ENCODE peak calls at places on chromosome X, in four cellular contexts. K is testis, Q is dorsolateral prefrontal cortex, L is RWPE1. S is an unnamed sample.

GRCh38 chrX:15790766-15791380 is 589 bp downstream of the ZRSR2 start:
- DNase-seq in K (no peak), Q (no peak), L (peak), S (no peak)

GRCh38 chrX:1534321-1535168 is 2.4 kb downstream of the P2RY8 start:
- DNase-seq in K (no peak), Q (peak), L (no peak), S (no peak)

GRCh38 chrX:80022363-80023031 is 7.9 kb downstream of the TBX22 start:
- DNase-seq in K (no peak), Q (no peak), L (no peak), S (no peak)

GRCh38 chrX:117407449-117408170 is 709.0 kb downstream of the KLHL13 start:
- DNase-seq in K (no peak), Q (no peak), L (peak), S (peak)

GRCh38 chrX:130082244-130083106 is 27.8 kb downstream of the ELF4 start:
- DNase-seq in K (peak), Q (no peak), L (no peak), S (no peak)

GRCh38 chrX:18983711-18984380 is at the start of gene PHKA2:
- DNase-seq in K (peak), Q (peak), L (peak), S (peak)

GRCh38 chrX:137749282-137749681 is 183.4 kb downstream of the ZIC3 start:
- DNase-seq in K (no peak), Q (no peak), L (no peak), S (no peak)

GRCh38 chrX:2342878-2343277 is 157.9 kb downstream of the DHRSX start:
- DNase-seq in K (no peak), Q (no peak), L (no peak), S (no peak)

GRCh38 chrX:11137543-11138139 is 26.5 kb downstream of the HCCS start:
- DNase-seq in K (no peak), Q (no peak), L (no peak), S (peak)

GRCh38 chrX:120309873-120310730 is 1.2 kb downstream of the TMEM255A start:
- DNase-seq in K (no peak), Q (no peak), L (peak), S (peak)

GRCh38 chrX:153635788-153636668 is 11.0 kb upstream of the DUSP9 start:
- DNase-seq in K (no peak), Q (peak), L (no peak), S (peak)

GRCh38 chrX:23782455-23782854 is 518 bp upstream of the SAT1 start:
- DNase-seq in K (no peak), Q (no peak), L (no peak), S (no peak)

GRCh38 chrX:140710710-140711109 is 1.2 kb downstream of the LINC00632 start:
- DNase-seq in K (no peak), Q (peak), L (no peak), S (no peak)

GRCh38 chrX:136674270-136674986 is 26.5 kb downstream of the CD40LG start:
- DNase-seq in K (no peak), Q (no peak), L (no peak), S (no peak)

GRCh38 chrX:30951003-30951402 is 61.9 kb upstream of the TAB3 start:
- DNase-seq in K (no peak), Q (no peak), L (peak), S (no peak)

GRCh38 chrX:20221902-20222301 is 44.8 kb downstream of the RPS6KA3 start:
- DNase-seq in K (no peak), Q (no peak), L (no peak), S (no peak)

DNA sequence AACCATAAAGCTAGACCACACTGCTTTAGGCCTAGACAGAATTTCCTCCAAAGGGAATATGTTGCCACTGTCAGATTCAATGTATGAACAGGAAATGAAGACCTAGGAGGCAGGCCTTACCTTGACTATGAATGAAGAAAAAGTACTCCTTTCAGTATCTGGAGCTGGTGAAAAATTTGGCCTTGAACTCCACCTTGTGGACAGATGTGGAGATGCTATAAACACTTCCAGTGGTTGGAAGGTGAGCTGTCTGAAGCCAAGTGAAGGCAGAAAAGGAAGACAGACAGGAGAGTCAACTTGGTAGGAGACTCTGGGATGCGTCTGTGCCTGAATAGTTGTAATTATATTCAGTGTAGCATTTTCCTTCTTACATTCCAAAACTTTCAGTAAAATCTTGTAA is 17.2 kb downstream of the SPIN3 start:
- DNase-seq in K (peak), Q (no peak), L (peak), S (peak)
- TF ChIP-seq CTCF in K (peak), Q (peak), L (peak), S (peak)

GRCh38 chrX:55450259-55450658 is 1.7 kb upstream of the MAGEH1 start:
- DNase-seq in K (peak), Q (no peak), L (no peak), S (peak)
- TF ChIP-seq CTCF in K (no peak), Q (no peak), L (no peak), S (no peak)

DNA sequence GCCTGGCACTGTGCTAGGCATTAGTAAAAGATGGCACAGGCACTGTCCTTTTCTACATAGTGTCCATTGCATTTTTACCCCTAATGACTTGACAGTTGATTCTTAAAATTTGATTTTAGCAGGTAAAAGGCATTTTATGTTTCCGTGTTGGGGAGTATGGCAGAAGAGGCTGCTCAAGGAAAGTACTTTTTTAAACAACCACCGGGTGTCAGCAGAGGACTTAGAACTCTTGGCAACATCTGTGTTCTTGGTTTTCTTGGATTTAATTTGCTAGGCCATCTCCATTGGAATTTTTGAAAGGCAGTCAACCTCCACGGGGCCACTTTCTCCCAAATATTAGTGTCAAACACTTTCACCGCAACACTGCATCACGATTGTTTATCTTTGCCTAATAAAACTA is 102.9 kb downstream of the TSPAN7 start:
- DNase-seq in K (peak), Q (no peak), L (peak), S (peak)
- TF ChIP-seq CTCF in K (no peak), Q (no peak), L (peak), S (peak)

DNA sequence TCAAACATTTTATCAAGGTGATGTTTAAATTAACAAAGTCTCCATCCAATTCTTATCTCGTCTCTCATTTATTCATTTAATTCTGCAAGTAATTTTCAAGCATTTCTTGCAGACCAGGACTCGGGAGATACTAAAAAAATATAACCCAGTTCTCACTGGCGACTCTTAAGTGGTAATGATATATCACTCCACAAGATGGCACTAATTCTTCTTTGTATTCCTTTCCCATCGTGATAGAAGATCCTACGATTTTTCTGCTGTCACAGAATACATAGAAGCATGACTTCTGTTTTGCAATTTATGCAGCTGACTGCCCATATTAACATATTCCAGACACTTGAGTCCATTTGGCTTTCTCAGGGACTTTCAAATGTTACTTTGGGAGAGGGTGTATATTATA is 64.0 kb upstream of the FGF13 start:
- DNase-seq in K (no peak), Q (no peak), L (peak), S (peak)
- TF ChIP-seq CTCF in K (peak), Q (peak), L (no peak), S (peak)

GRCh38 chrX:114959729-114960128 is 57.7 kb downstream of the IL13RA2 start:
- DNase-seq in K (no peak), Q (no peak), L (peak), S (peak)
- TF ChIP-seq CTCF in K (no peak), Q (no peak), L (peak), S (peak)

DNA sequence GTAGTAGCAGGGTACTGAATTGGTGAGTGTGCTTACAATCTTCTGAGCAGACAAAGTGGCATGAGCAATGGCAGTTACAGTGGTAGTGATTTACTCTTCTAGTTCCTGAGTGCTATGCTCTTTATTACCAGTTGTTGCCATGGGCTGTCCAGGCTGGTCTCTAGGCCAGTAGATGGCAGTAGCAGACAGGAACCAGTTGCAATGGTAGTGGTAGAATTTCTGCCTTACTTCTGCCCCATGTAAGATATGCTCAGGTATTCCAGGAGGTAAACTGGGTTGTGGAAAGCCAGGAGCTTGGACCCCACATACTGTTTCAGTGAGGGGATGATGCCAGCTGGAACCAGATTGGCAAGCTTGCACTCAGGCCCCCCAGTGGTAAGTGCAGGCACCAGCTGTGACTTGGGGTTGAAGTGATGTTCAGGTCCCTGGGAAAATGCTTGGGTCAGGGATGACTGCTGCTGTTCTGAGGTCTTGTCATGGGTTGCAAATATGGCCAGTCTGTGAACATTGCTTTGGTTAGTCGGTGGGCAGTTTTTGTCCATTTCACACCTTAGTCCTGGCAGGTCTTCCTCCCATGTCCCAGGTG is 63.0 kb upstream of the ZXDB start:
- DNase-seq in K (no peak), Q (no peak), L (no peak), S (peak)
- TF ChIP-seq CTCF in K (no peak), Q (no peak), L (peak), S (peak)

GRCh38 chrX:14347523-14347922 is 181.8 kb upstream of the GLRA2 start:
- DNase-seq in K (no peak), Q (no peak), L (no peak), S (no peak)

GRCh38 chrX:14344172-14344940 is 185.0 kb upstream of the GLRA2 start:
- DNase-seq in K (no peak), Q (no peak), L (no peak), S (no peak)
- TF ChIP-seq CTCF in K (no peak), Q (no peak), L (no peak), S (no peak)

GRCh38 chrX:56219702-56220101 is 12.5 kb upstream of the KLF8 start:
- DNase-seq in K (no peak), Q (no peak), L (no peak), S (peak)
- TF ChIP-seq CTCF in K (no peak), Q (no peak), L (no peak), S (peak)